ENCODE peak calls at places on chromosomes 12 and 14, in four cellular contexts. Q is psoas muscle, X is neural progenitor cell, S is OCI-LY7. T is an unnamed sample.
A peak's percentile ranks its signal among the peaks of the same experiment; 100 is the strongest.

GRCh38 chr14:104579507-104579906 is at the start of gene C14orf180:
- DNase-seq in Q (peak; percentile 32), X (no peak), S (no peak), T (peak; percentile 93)

GRCh38 chr12:96421014-96421413 is 20.8 kb upstream of the CDK17 start:
- DNase-seq in Q (no peak), X (no peak), S (no peak), T (no peak)

GRCh38 chr12:67876305-67876915 is 112.8 kb upstream of the IFNG-AS1 start:
- DNase-seq in Q (no peak), X (no peak), S (no peak), T (no peak)

GRCh38 chr12:106704081-106704480 is 70.4 kb upstream of the RIC8B start:
- DNase-seq in Q (no peak), X (no peak), S (no peak), T (no peak)

GRCh38 chr12:127830730-127831129 is 436.2 kb upstream of the TMEM132C start:
- DNase-seq in Q (no peak), X (no peak), S (no peak), T (no peak)

GRCh38 chr12:132342322-132342721 is 12.9 kb upstream of the GALNT9 start:
- DNase-seq in Q (no peak), X (peak; percentile 63), S (no peak), T (no peak)

GRCh38 chr12:121628037-121628436 is 1.7 kb downstream of the ORAI1 start:
- DNase-seq in Q (no peak), X (no peak), S (peak; percentile 16), T (no peak)

GRCh38 chr14:49999216-49999761 is 106.4 kb downstream of the ARF6 start:
- DNase-seq in Q (peak; percentile 88), X (no peak), S (peak; percentile 85), T (peak; percentile 88)

GRCh38 chr12:118015944-118016343 is 559 bp upstream of the RFC5 start:
- DNase-seq in Q (no peak), X (no peak), S (no peak), T (no peak)

GRCh38 chr12:69368171-69368570 is 8.6 kb downstream of the YEATS4 start:
- DNase-seq in Q (no peak), X (no peak), S (no peak), T (no peak)

GRCh38 chr12:42473130-42473529 is 116.4 kb downstream of the PRICKLE1 start:
- DNase-seq in Q (no peak), X (no peak), S (no peak), T (no peak)

GRCh38 chr12:53551889-53552291 is 44.6 kb upstream of the NPFF start:
- DNase-seq in Q (no peak), X (peak; percentile 7), S (no peak), T (no peak)

GRCh38 chr12:113805673-113806072 is 160.5 kb downstream of the RBM19 start:
- DNase-seq in Q (no peak), X (no peak), S (no peak), T (no peak)

GRCh38 chr12:10361622-10362021 is 28.2 kb downstream of the KLRK1 start:
- DNase-seq in Q (no peak), X (no peak), S (no peak), T (no peak)

GRCh38 chr12:50088577-50089335 is 3.6 kb downstream of the SMARCD1 start:
- DNase-seq in Q (no peak), X (peak; percentile 80), S (peak; percentile 82), T (no peak)

GRCh38 chr12:50579757-50580267 is 75.0 kb downstream of the DIP2B start:
- DNase-seq in Q (no peak), X (no peak), S (peak; percentile 9), T (no peak)

GRCh38 chr12:114302117-114302516 is 103.8 kb downstream of the TBX5 start:
- DNase-seq in Q (no peak), X (no peak), S (no peak), T (no peak)

GRCh38 chr14:97411938-97412612 is 614.9 kb downstream of the VRK1 start:
- DNase-seq in Q (no peak), X (peak; percentile 84), S (no peak), T (no peak)

GRCh38 chr12:62044450-62044849 is 215.8 kb upstream of the USP15 start:
- DNase-seq in Q (no peak), X (no peak), S (no peak), T (no peak)

GRCh38 chr14:68547305-68548193 is 245.3 kb downstream of the ZFP36L1 start:
- DNase-seq in Q (peak; percentile 73), X (no peak), S (no peak), T (peak; percentile 75)

GRCh38 chr14:20855652-20856291 is 35.4 kb upstream of the RNASE3 start:
- DNase-seq in Q (peak; percentile 24), X (peak; percentile 85), S (peak; percentile 61), T (peak; percentile 47)

GRCh38 chr14:89921896-89922548 is 32.5 kb downstream of the EFCAB11 start:
- DNase-seq in Q (no peak), X (no peak), S (no peak), T (no peak)

GRCh38 chr14:38357557-38357956 is 101.7 kb upstream of the CLEC14A start:
- DNase-seq in Q (no peak), X (no peak), S (no peak), T (no peak)

GRCh38 chr14:101064121-101064661 is 160.7 kb upstream of the RTL1 start:
- DNase-seq in Q (peak; percentile 2), X (no peak), S (no peak), T (no peak)

GRCh38 chr12:130014485-130014807 is 110.6 kb upstream of the TMEM132D start:
- DNase-seq in Q (no peak), X (peak; percentile 63), S (no peak), T (no peak)

GRCh38 chr12:57340104-57340503 is 89.1 kb upstream of the STAC3 start:
- DNase-seq in Q (peak; percentile 26), X (peak; percentile 2), S (no peak), T (peak; percentile 80)

DNA sequence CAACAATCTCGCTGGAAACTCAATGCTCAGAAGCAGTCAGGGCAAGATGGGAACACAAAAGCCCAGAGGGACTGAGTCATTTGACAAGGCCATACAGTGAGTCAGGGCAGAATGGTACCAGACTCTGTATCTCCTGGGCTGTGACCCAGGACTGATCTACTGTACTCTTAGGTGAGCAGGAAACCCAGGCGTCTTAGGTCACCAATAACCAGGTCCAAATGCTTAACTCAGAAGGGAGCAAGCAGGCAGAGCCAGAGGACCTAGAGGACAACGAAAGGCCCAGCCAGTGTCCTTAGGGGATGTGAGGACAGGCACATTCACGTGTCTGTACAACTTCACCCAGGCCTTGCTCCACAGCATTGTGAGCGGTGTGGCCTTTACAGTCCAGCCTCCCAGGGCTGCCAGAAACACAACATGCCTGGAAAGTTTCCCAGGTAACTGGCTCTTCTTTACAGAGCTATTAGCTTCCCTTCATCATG is 69.9 kb downstream of the ARL6IP4 start:
- DNase-seq in Q (no peak), X (no peak), S (no peak), T (peak; percentile 73)
- H3K27ac ChIP-seq in Q (peak overlapping the region; percentile 79), X (no peak overlapping the region), S (no peak overlapping the region), T (peak overlapping the region; percentile 92)

DNA sequence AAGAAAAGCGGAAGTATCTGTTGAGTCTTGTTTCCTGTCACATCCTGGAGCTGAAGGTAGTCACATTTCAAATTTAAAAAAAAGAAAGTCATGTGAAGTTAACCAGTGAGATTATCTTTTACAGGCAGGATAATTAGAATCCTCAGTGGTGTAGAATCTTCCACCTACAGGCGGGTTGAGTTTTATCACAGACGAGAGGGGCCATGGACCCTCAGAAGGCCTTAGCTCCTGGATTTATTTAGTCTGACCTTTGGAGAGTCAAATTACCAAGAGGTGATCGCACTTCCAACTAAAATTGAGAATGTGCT is 13.0 kb upstream of the GNG2 start:
- DNase-seq in Q (no peak), X (no peak), S (no peak), T (no peak)
- H3K4me1 ChIP-seq in Q (no peaks in the 10 kb centered on the region), X (peaks cover 24% of the 10 kb centered on the region), S (peaks cover 75% of the 10 kb centered on the region), T (peaks cover 3% of the 10 kb centered on the region)

DNA sequence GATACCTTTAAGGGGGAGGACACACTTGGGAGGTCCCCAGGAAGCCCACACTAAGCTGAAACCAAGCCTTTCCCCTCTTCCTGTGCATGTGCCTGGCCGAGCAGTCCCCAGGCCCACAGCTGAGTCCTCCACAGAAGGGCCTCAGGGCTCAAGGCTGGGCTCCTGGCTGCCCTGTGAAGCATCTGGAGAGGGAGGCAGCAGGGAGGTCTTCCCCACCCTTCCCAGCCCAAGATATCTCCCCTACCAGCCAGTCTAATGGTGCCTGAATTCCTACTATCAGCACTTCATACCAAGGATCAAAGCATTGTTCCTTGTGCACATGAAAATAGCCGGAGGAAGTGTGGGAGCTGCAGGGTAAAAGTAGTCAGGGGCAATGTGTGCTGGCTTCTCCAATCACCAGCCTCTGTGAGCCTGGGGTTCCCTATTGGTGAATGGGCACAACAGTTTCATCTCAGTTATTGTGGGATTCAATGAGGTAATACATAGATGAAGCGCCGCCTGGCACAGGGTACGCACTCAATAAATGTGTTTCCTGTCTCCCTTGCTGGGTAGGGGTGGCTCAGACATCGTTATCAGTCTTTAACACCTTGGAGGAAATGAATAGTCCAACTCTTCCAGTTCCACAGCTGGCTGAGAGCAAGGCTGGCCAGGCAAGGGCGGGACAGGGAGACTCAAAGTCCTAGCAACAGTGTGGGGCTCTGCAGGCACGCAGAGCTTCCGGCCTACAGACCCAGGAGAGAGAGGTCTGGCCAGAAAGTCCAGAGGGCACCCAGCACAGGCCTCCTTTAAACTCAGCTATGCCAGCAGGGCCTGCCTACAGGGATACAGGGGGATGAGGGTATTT is 39.1 kb upstream of the PNMA1 start:
- DNase-seq in Q (no peak), X (no peak), S (peak; percentile 17), T (peak; percentile 82)
- H3K4me3 ChIP-seq in Q (peak overlapping the region; percentile 53), X (no peak overlapping the region), S (peak overlapping the region; percentile 78), T (no peak overlapping the region)

GRCh38 chr14:66746316-66747006 is 238.5 kb downstream of the GPHN start:
- DNase-seq in Q (no peak), X (peak; percentile 39), S (peak; percentile 4), T (no peak)

DNA sequence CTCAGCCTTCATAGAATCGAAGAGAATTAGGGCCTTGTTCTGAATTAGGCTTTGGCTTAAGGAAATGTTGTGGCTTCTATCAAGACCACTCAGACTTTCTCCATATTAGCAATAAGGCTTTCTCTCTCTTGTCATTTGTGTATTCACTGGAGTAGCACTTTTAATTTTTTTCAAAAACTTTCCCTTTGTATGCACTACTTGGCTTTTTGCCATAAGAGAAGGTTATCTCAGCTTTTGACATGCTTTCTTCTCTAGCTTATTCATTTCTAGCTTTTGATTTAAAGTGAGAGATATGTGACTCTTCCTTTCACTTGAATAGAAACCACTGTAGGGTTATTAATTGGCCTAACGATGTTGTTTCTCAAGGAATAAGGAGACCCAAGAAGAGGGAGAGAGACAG is 244.2 kb downstream of the GPHN start:
- DNase-seq in Q (no peak), X (peak; percentile 3), S (no peak), T (no peak)
- H3K27ac ChIP-seq in Q (no peak overlapping the region), X (no peak overlapping the region), S (no peak overlapping the region), T (no peak overlapping the region)

GRCh38 chr14:79549515-79549914 is 661.8 kb downstream of the DIO2 start:
- DNase-seq in Q (no peak), X (no peak), S (no peak), T (no peak)

GRCh38 chr14:79555429-79555828 is 655.9 kb downstream of the DIO2 start:
- DNase-seq in Q (no peak), X (no peak), S (no peak), T (no peak)

GRCh38 chr14:79554816-79555215 is 656.5 kb downstream of the DIO2 start:
- DNase-seq in Q (no peak), X (no peak), S (no peak), T (no peak)

GRCh38 chr14:79551591-79551990 is 659.7 kb downstream of the DIO2 start:
- DNase-seq in Q (no peak), X (no peak), S (no peak), T (no peak)

GRCh38 chr14:79552778-79553177 is 658.5 kb downstream of the DIO2 start:
- DNase-seq in Q (no peak), X (peak; percentile 55), S (no peak), T (no peak)
- H3K4me1 ChIP-seq in Q (no peaks in the 10 kb centered on the region), X (peaks cover 35% of the 10 kb centered on the region), S (no peaks in the 10 kb centered on the region), T (no peaks in the 10 kb centered on the region)

GRCh38 chr14:22509036-22509709 is 79.9 kb downstream of the DAD1 start:
- DNase-seq in Q (no peak), X (no peak), S (no peak), T (no peak)
- H3K4me3 ChIP-seq in Q (no peak overlapping the region), X (no peak overlapping the region), S (peak overlapping the region; percentile 32), T (no peak overlapping the region)

T was measured in right cardiac atrium.